ENCODE peak calls at places on chromosomes 13 and 19, in six cellular contexts. A, B, Z, S, J and P are unnamed samples.

GRCh38 chr19:8515317-8515716 is 1.4 kb upstream of the ZNF414 start:
- DNase-seq in A (no peak), B (no peak), Z (no peak), S (no peak), J (no peak), P (peak)

GRCh38 chr13:19587635-19588300 is 26.4 kb upstream of the TPTE2 start:
- DNase-seq in A (peak), B (peak), Z (peak), S (no peak), J (no peak), P (peak)

GRCh38 chr13:100051070-100051469 is 37.8 kb upstream of the PCCA start:
- DNase-seq in A (no peak), B (no peak), Z (no peak), S (no peak), J (no peak), P (no peak)

GRCh38 chr13:94968040-94968756 is 255.9 kb upstream of the SOX21 start:
- DNase-seq in A (peak), B (no peak), Z (peak), S (no peak), J (no peak), P (no peak)

GRCh38 chr19:31160346-31160926 is 188.8 kb downstream of the TSHZ3 start:
- DNase-seq in A (no peak), B (no peak), Z (no peak), S (no peak), J (no peak), P (no peak)

GRCh38 chr13:42001580-42001979 is 40.7 kb upstream of the VWA8 start:
- DNase-seq in A (peak), B (no peak), Z (no peak), S (peak), J (no peak), P (no peak)

GRCh38 chr19:39390460-39390758 is 497 bp downstream of the PAF1 start:
- DNase-seq in A (no peak), B (peak), Z (no peak), S (no peak), J (no peak), P (no peak)

GRCh38 chr13:95137096-95137495 is 164.2 kb downstream of the ABCC4 start:
- DNase-seq in A (no peak), B (no peak), Z (peak), S (no peak), J (no peak), P (peak)

GRCh38 chr13:75360170-75360569 is 121.8 kb downstream of the TBC1D4 start:
- DNase-seq in A (no peak), B (no peak), Z (no peak), S (no peak), J (no peak), P (no peak)

GRCh38 chr19:3366761-3367571 is 583 bp downstream of the NFIC start:
- DNase-seq in A (no peak), B (no peak), Z (peak), S (no peak), J (no peak), P (peak)

DNA sequence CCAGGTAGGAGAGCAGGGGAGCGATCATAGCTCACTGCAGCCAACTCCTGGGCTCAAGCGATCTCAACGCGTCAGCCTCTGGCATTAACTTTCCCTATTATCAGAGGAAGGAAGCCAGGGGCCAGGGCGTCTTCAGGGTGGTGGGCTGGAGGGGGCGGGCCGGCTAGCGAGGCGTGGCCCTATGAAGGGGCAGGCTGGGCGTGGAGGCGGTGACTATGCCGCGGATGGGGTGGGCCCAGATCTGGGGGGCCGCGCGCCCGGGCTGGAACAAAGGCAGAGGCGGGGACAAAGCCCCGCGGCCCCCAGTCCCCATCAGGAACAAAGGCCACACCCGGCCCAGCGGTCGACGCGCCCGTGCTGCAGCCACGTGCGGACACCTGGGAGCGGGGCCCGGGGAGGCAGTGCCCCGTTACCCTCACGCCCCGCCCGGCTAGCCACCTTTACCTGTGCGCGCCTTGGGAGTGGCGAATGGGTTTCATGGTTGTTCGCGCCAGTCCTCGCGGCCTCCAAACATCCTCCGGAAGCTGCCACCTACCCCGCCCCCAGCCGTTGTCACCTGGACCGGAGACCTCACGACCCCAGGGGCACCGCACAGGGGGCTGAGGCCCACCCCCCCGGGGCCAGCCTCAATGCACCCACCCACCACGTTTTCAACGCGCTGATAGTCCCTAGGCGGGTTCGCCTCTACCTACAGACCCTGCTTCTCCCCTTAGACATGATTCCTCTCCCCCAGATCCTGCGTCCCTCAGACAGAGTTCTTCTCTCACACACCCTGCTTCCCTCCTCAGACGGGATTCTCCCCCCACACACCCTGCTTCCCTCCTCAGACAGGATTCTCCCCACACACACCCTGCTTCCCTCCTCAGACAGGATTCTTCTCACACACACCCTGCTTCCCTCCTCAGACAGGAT is 5.4 kb upstream of the TRIM28 start:
- DNase-seq in A (no peak), B (no peak), Z (peak), S (no peak), J (no peak), P (no peak)
- TF ChIP-seq POLR2A in A (no peak), B (no peak), Z (no peak), S (peak), J (peak), P (no peak)

DNA sequence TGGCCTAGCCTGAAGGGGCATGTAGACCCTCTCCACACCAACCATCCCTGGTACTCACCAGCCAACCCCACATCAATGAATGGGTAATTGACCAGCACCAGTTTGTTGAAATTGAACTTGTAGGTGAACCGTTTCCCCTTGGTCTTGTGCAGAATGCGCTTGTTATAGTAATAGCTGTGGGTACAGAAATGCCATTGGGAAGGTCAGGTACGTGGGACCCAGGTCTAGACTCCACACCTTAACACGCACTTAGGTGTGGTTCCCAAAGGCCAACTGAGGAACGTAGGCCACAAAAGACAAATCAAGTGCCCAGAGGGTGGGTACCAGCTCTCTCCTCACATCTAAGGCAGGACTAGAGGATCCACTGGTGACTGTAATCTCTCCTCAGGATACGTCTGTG is 5.2 kb downstream of the ERF start:
- DNase-seq in A (no peak), B (no peak), Z (no peak), S (no peak), J (no peak), P (no peak)
- TF ChIP-seq MAX in A (no peak), B (no peak), Z (no peak), S (no peak), J (no peak), P (no peak)

DNA sequence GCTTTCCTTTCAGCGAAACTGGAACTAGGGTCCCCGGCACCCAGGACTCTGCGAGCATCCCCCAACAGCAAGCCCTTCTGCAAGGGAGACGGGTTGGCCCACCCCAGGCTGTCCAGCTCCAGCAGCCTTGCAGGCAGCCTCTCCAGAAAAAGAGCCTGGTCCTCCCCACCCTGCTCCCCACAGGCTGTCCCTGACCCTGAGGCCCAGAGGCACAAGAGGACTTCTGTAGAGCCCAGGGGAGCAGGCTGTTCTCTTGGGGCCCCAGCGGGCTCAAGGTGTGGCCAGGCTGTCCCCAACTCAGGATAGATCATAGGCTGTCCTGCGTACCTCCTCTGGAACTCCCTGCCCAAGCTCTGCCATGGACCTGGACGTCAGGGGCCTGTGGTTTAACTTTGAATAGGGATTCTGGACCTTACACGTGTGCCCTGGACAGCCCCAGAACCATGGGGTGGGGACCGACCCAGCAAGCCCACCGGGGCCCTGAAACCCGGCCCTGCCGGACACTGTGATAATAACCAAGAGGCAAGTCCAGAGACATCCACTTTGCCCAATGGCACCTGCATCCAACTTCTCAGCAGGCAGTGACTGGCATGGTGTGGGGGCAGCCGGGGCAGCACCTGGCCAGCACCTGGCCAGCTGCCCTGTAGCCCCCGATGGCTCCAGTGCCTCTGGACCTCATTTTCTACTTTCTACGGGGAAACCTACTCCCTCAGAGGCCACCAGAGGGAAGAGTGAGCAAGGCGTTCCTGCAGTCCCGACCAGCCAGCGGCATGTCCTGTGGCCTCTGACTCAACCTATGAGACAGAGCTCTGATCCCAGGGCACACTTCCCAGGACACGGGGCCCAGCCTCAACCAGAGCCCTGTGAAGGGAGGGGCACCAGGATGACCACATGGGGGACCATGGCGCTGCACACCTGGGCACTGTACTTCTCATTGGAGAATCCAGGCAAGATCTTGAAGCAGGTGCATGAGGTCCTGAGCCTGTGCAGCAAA is 50.9 kb upstream of the TPM4 start:
- DNase-seq in A (peak), B (peak), Z (peak), S (no peak), J (no peak), P (peak)
- TF ChIP-seq CTCF in A (no peak), B (peak), Z (peak), S (no peak), J (peak), P (peak)

DNA sequence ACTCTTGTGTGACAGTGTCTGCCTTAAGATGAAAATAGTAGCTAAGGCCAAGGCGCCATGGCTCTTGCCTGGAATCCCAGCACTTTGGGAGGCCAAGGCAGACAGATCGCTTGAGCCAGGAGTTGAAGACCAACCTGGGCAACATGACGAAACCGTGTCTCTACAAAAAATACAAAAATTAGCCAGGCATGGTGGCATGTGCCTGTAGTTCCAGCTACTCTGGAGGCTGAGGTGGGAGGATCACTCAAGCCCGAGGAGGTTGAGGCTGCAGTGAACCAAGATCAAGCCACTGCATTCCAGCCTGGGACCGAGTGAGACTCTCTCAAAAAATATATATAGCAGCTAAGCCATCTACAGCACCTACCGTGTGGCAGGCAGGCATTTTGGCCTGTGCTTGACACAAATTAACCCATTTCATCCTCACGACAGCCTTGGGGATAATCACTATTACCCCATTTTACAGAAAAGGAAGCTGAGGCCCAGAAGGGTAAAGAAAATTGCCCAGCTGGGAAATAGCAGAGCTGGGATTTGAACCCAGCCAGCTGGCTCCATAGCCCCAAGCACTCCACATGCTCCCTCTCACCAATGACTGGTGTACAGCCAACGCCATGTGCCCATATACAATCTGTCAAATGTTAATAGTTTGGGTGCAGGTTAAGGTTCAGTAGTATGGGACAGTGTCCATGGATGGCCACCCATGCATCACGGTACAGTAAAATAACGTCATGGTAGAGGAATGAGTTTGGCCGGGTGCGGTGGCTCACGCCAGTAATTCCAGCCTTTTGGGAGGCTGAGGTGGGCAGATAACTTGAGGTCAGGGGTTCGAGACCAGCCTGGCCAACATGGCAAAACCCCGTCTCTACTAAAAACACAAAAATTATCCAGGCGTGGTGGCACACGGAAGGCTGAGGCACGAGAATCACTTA is 3.1 kb downstream of the SLC1A5 start:
- DNase-seq in A (no peak), B (no peak), Z (no peak), S (no peak), J (no peak), P (no peak)
- TF ChIP-seq POLR2A in A (no peak), B (no peak), Z (no peak), S (no peak), J (no peak), P (peak)

GRCh38 chr19:16449330-16449961 is 22.3 kb downstream of the EPS15L1 start:
- DNase-seq in A (no peak), B (no peak), Z (no peak), S (no peak), J (peak), P (peak)
- TF ChIP-seq MAX in A (no peak), B (no peak), Z (no peak), S (no peak), J (no peak), P (no peak)

GRCh38 chr19:57578487-57579205 is at the start of gene ZNF416:
- DNase-seq in A (peak), B (peak), Z (peak), S (peak), J (peak), P (peak)
- TF ChIP-seq CTCF in A (no peak), B (peak), Z (no peak), S (no peak), J (peak), P (no peak)

DNA sequence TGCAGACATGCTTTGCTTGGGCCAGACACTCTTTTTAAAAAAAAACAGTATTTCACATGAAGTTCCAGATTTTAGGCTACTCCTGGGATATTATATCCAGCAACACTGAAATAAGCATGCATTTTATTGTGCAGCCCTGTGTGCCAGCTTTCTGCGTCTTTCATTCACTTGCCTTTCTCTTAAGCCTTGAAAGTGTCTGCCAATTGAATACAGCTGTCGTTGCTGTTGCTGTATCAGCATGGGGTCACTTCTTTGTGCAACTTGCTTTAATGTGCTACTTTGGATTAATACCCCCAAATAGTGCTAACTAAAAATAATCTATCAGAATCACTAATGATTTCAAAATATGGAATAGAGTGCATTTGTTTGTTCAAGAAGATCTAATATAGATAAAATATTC is 657.8 kb downstream of the SLITRK6 start:
- DNase-seq in A (no peak), B (no peak), Z (no peak), S (no peak), J (no peak), P (no peak)
- TF ChIP-seq POLR2A in A (no peak), B (no peak), Z (no peak), S (no peak), J (no peak), P (no peak)

DNA sequence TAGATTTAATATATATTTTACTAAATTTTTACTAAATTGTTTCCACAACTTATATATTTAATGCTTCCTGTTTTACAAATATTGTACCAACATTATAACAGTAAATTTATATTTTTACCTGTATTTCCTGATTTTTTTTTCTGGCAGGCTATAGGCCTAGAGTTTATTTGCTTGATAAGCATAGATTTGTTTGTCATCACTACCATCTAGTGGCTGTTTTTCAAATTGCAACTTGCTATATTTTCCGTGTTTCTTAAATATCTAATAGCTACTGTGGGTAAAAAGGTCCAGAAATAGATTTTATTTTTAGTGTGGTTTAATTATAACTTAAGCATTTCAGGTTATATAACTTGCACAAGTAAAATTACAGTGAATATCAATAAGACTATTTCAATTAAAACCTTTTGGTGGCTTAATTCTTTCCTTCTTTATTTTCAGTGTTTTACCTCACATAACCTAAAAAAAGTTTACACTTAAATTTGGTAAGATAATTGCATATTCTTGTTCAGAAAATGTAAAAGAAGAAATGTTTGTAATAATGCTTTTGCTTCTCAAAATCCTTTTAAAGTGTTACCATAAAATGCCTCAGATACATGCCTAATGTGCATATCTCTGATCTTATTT is 60.6 kb downstream of the NDFIP2 start:
- DNase-seq in A (peak), B (peak), Z (peak), S (no peak), J (peak), P (peak)
- TF ChIP-seq MAX in A (no peak), B (no peak), Z (no peak), S (no peak), J (no peak), P (no peak)